ENCODE peak calls at places on chromosomes 7 and 10, in ten cellular contexts. Y, A, B, S, Z, D, F, G, O and T are unnamed samples.

GRCh38 chr7:103680161-103681144 is 234.4 kb upstream of the SLC26A5 start:
- DNase-seq in B (no peak), Y (no peak), D (no peak), Z (no peak), S (no peak), F (peak; percentile 12), A (no peak), O (no peak), G (peak; percentile 50), T (no peak)

GRCh38 chr7:24932815-24933214 is 47.2 kb downstream of the OSBPL3 start:
- DNase-seq in O (no peak), F (no peak), B (no peak), Z (no peak), D (no peak), A (no peak), Y (no peak), S (no peak), G (peak; percentile 72), T (no peak)

GRCh38 chr7:101538596-101539459 is 90.3 kb downstream of the MYL10 start:
- DNase-seq in B (peak; percentile 68), Y (peak; percentile 43), A (peak; percentile 70), S (peak; percentile 36), G (peak; percentile 58), D (peak; percentile 28), O (peak; percentile 84), F (peak; percentile 80), Z (no peak), T (peak; percentile 36)

GRCh38 chr10:124482401-124482800 is 20.8 kb downstream of the LHPP start:
- DNase-seq in B (peak; percentile 33), D (no peak), F (no peak), Y (no peak), Z (no peak), A (no peak), G (no peak), S (no peak), O (no peak), T (no peak)

GRCh38 chr7:32177216-32177615 is 107.0 kb upstream of the PDE1C start:
- DNase-seq in B (no peak), F (no peak), O (no peak), G (no peak), S (no peak), Y (no peak), D (no peak), A (no peak), Z (no peak), T (no peak)

GRCh38 chr10:74856940-74857339 is 30.5 kb downstream of the KAT6B start:
- DNase-seq in G (no peak), Z (no peak), S (no peak), O (no peak), D (no peak), Y (no peak), B (no peak), A (no peak), F (no peak), T (no peak)

GRCh38 chr10:103493362-103493871 is at the start of gene NEURL1:
- DNase-seq in D (no peak), Y (no peak), O (no peak), F (peak; percentile 61), A (no peak), G (peak; percentile 39), Z (no peak), S (no peak), B (peak; percentile 55), T (no peak)

GRCh38 chr7:42753322-42753721 is 158.5 kb downstream of the C7orf25 start:
- DNase-seq in B (no peak), G (no peak), D (no peak), F (no peak), S (no peak), Z (no peak), Y (no peak), A (no peak), O (no peak), T (no peak)

GRCh38 chr7:11469028-11469718 is 362.8 kb downstream of the THSD7A start:
- DNase-seq in F (no peak), A (no peak), O (no peak), S (no peak), D (no peak), Y (no peak), B (no peak), Z (no peak), G (no peak), T (no peak)

GRCh38 chr7:1742555-1743303 is 72.7 kb downstream of the ELFN1 start:
- DNase-seq in Y (peak; percentile 10), G (peak; percentile 24), S (no peak), B (no peak), D (peak; percentile 33), F (no peak), A (no peak), Z (no peak), O (no peak), T (no peak)

GRCh38 chr7:142882338-142882678 is 3.2 kb downstream of the TRPV6 start:
- DNase-seq in F (no peak), A (no peak), S (no peak), O (no peak), G (no peak), Y (no peak), B (no peak), D (no peak), Z (no peak), T (no peak)

GRCh38 chr10:98467506-98468318 is 21.0 kb upstream of the HPS1 start:
- DNase-seq in F (peak; percentile 68), S (peak; percentile 27), O (peak; percentile 43), D (peak; percentile 83), Y (peak; percentile 46), B (peak; percentile 82), A (peak; percentile 74), Z (peak; percentile 86), G (peak; percentile 84), T (peak; percentile 67)

GRCh38 chr7:3760696-3761095 is 459.6 kb downstream of the SDK1 start:
- DNase-seq in S (no peak), D (peak; percentile 47), B (no peak), A (no peak), Z (no peak), G (no peak), O (no peak), F (no peak), Y (no peak), T (no peak)

GRCh38 chr10:127013251-127013656 is 108.0 kb downstream of the DOCK1 start:
- DNase-seq in G (peak; percentile 78), S (no peak), Z (no peak), F (no peak), B (no peak), A (peak; percentile 80), O (no peak), Y (no peak), D (no peak), T (no peak)

GRCh38 chr10:114045071-114045737 is 1.5 kb downstream of the ADRB1 start:
- DNase-seq in F (peak; percentile 57), A (peak; percentile 77), Z (no peak), S (no peak), G (peak; percentile 34), O (peak; percentile 36), D (no peak), B (peak; percentile 67), Y (no peak), T (no peak)

GRCh38 chr7:24703296-24703695 is 54.0 kb downstream of the GSDME start:
- DNase-seq in O (no peak), F (no peak), S (no peak), Y (no peak), A (no peak), G (peak; percentile 56), B (no peak), Z (no peak), D (no peak), T (no peak)

GRCh38 chr7:152574892-152575511 is 100.9 kb downstream of the XRCC2 start:
- DNase-seq in F (no peak), Y (no peak), O (no peak), D (no peak), B (no peak), Z (no peak), G (no peak), S (no peak), A (no peak), T (no peak)

GRCh38 chr7:20793258-20793657 is 6.6 kb upstream of the SP8 start:
- DNase-seq in A (no peak), O (no peak), Y (no peak), B (no peak), S (no peak), Z (no peak), D (no peak), G (no peak), F (no peak), T (no peak)

GRCh38 chr10:1573981-1574380 is 163.3 kb downstream of the ADARB2 start:
- DNase-seq in F (no peak), D (no peak), G (no peak), O (no peak), A (no peak), B (no peak), Z (no peak), Y (no peak), S (no peak), T (no peak)

GRCh38 chr7:29565982-29566746 is 2.5 kb downstream of the PRR15 start:
- DNase-seq in G (no peak), B (peak; percentile 51), S (no peak), O (peak; percentile 24), Z (no peak), D (peak; percentile 38), F (no peak), A (peak; percentile 69), Y (no peak), T (no peak)

GRCh38 chr7:148623586-148624282 is 33.2 kb downstream of the C7orf33 start:
- DNase-seq in G (peak; percentile 90), B (no peak), Z (no peak), F (no peak), S (no peak), Y (no peak), D (peak; percentile 42), A (no peak), O (no peak), T (peak; percentile 77)

GRCh38 chr7:85160223-85160622 is 26.6 kb downstream of the SEMA3D start:
- DNase-seq in D (peak; percentile 63), A (no peak), B (no peak), S (no peak), G (peak; percentile 85), Z (no peak), F (no peak), O (no peak), Y (no peak), T (peak; percentile 52)

GRCh38 chr10:36621346-36621745 is 504.1 kb upstream of the ANKRD30A start:
- DNase-seq in Z (no peak), A (no peak), G (peak; percentile 46), B (no peak), S (no peak), Y (no peak), D (peak; percentile 49), F (no peak), O (no peak), T (peak; percentile 42)

GRCh38 chr10:44400553-44400952 is 15.7 kb upstream of the CXCL12 start:
- DNase-seq in F (no peak), S (no peak), B (no peak), A (no peak), Z (no peak), D (no peak), O (no peak), Y (no peak), G (no peak), T (no peak)

GRCh38 chr7:24135003-24135817 is 148.8 kb upstream of the NPY start:
- DNase-seq in O (no peak), A (no peak), Z (no peak), Y (no peak), G (no peak), D (no peak), B (no peak), F (no peak), S (no peak), T (no peak)

GRCh38 chr7:96314402-96315108 is 7.3 kb downstream of the SLC25A13 start:
- DNase-seq in S (no peak), O (no peak), B (no peak), F (no peak), Y (no peak), A (no peak), Z (no peak), G (peak; percentile 75), D (peak; percentile 42), T (peak; percentile 31)

GRCh38 chr10:77864151-77864851 is 62.3 kb downstream of the DLG5 start:
- DNase-seq in S (no peak), F (no peak), G (no peak), Y (no peak), O (no peak), Z (no peak), A (no peak), B (no peak), D (no peak), T (no peak)

GRCh38 chr7:5780801-5781496 is 514 bp downstream of the RNF216 start:
- DNase-seq in A (no peak), F (peak; percentile 42), B (peak; percentile 78), O (peak; percentile 35), Z (no peak), D (peak; percentile 26), G (peak; percentile 48), S (no peak), Y (peak; percentile 8), T (no peak)